ENCODE peak calls at places on chromosomes 11 and 22, in nine cellular contexts. D is A673; T is esophagus squamous epithelium; S is cardiac muscle cell; B is neural progenitor cell; W is CD8-positive, alpha-beta T cell; R is psoas muscle; Z is adrenal gland; E is endothelial cell of umbilical vein. L is an unnamed sample.

GRCh38 chr22:29073618-29074275 is 912 bp downstream of the KREMEN1 start:
- DNase-seq in D (peak), R (peak), E (no peak), B (peak), Z (peak), W (no peak), T (no peak), S (peak), L (no peak)

GRCh38 chr22:49995413-49996191 is 17.0 kb downstream of the IL17REL start:
- DNase-seq in B (no peak), S (no peak), W (no peak), E (no peak), D (no peak), T (no peak), Z (no peak), R (no peak), L (no peak)

GRCh38 chr11:34458566-34458965 is 19.8 kb downstream of the CAT start:
- DNase-seq in R (no peak), Z (no peak), E (no peak), S (no peak), D (peak), W (no peak), T (no peak), B (no peak), L (no peak)

GRCh38 chr11:109048098-109048497 is 373.9 kb upstream of the C11orf87 start:
- DNase-seq in Z (no peak), T (no peak), R (no peak), E (no peak), B (no peak), D (no peak), S (no peak), W (no peak), L (no peak)

GRCh38 chr11:117833401-117833891 is 8.9 kb upstream of the FXYD2 start:
- DNase-seq in B (no peak), W (no peak), S (no peak), R (peak), D (no peak), Z (peak), T (no peak), E (no peak), L (no peak)

GRCh38 chr11:33701831-33702230 is 1.2 kb upstream of the C11orf91 start:
- DNase-seq in R (no peak), T (no peak), B (no peak), E (peak), Z (peak), W (no peak), S (no peak), D (peak), L (no peak)

GRCh38 chr11:46710821-46711269 is 8.2 kb upstream of the F2 start:
- DNase-seq in R (peak), W (no peak), B (no peak), D (no peak), S (no peak), Z (peak), E (no peak), T (no peak), L (no peak)

GRCh38 chr11:35974878-35975578 is 31.2 kb downstream of the LDLRAD3 start:
- DNase-seq in Z (no peak), D (no peak), W (no peak), S (no peak), E (no peak), B (no peak), R (no peak), T (no peak), L (no peak)

GRCh38 chr11:120627535-120628163 is 116.1 kb downstream of the GRIK4 start:
- DNase-seq in B (no peak), W (no peak), R (no peak), Z (no peak), T (no peak), D (no peak), E (no peak), S (no peak), L (no peak)

GRCh38 chr11:65501530-65502273 is 2.9 kb downstream of the MALAT1 start:
- DNase-seq in S (no peak), R (no peak), D (no peak), B (no peak), Z (no peak), W (no peak), E (peak), T (no peak), L (peak)

GRCh38 chr22:48734359-48734758 is 1093.3 kb downstream of the BRD1 start:
- DNase-seq in B (no peak), W (no peak), Z (no peak), S (no peak), E (no peak), D (no peak), R (no peak), T (no peak), L (no peak)

GRCh38 chr11:70569173-70569890 is 171.0 kb downstream of the CTTN start:
- DNase-seq in T (no peak), E (no peak), S (no peak), Z (no peak), R (peak), D (no peak), W (no peak), B (no peak), L (no peak)

GRCh38 chr11:28542556-28542955 is 434.4 kb downstream of the METTL15 start:
- DNase-seq in S (no peak), Z (no peak), W (no peak), R (no peak), T (no peak), E (no peak), B (no peak), D (no peak), L (no peak)

GRCh38 chr11:131295986-131296385 is 74.4 kb upstream of the NTM start:
- DNase-seq in T (no peak), S (no peak), E (no peak), B (no peak), Z (no peak), W (no peak), D (no peak), R (no peak), L (no peak)

GRCh38 chr11:126498281-126498680 is 142.8 kb downstream of the ST3GAL4 start:
- DNase-seq in W (no peak), S (no peak), D (no peak), E (no peak), R (no peak), Z (no peak), T (no peak), B (no peak), L (no peak)

GRCh38 chr11:84381666-84382065 is 1095.5 kb upstream of the CCDC90B start:
- DNase-seq in R (no peak), D (no peak), W (no peak), S (no peak), Z (no peak), B (no peak), E (no peak), T (no peak), L (no peak)

GRCh38 chr11:123454060-123454651 is 24.1 kb downstream of the GRAMD1B start:
- DNase-seq in Z (peak), D (no peak), S (no peak), T (no peak), E (peak), B (no peak), R (no peak), W (no peak), L (no peak)

GRCh38 chr11:130560000-130560852 is 111.8 kb downstream of the ADAMTS15 start:
- DNase-seq in W (no peak), T (no peak), B (no peak), R (no peak), Z (peak), D (no peak), S (no peak), E (no peak), L (no peak)

GRCh38 chr11:46719048-46719542 is at the start of gene F2:
- DNase-seq in R (no peak), B (no peak), Z (no peak), T (no peak), W (no peak), D (no peak), S (no peak), E (no peak), L (no peak)

GRCh38 chr11:114197799-114198500 is 98.2 kb upstream of the NNMT start:
- DNase-seq in D (peak), T (no peak), E (peak), W (no peak), R (peak), B (no peak), S (no peak), Z (peak), L (no peak)

GRCh38 chr11:109971184-109971523 is 122.0 kb upstream of the ZC3H12C start:
- DNase-seq in S (peak), E (peak), B (peak), W (no peak), D (peak), T (no peak), R (no peak), Z (peak), L (peak)

GRCh38 chr22:49936973-49937757 is 18.7 kb downstream of the CRELD2 start:
- DNase-seq in W (no peak), T (no peak), B (no peak), Z (no peak), E (peak), S (peak), R (peak), D (no peak), L (no peak)

GRCh38 chr22:46712288-46712687 is 25.8 kb downstream of the CERK start:
- DNase-seq in D (no peak), Z (no peak), T (no peak), E (no peak), B (no peak), W (no peak), S (no peak), R (no peak), L (no peak)

GRCh38 chr11:67345949-67346819 is 7.2 kb downstream of the POLD4 start:
- DNase-seq in D (peak), W (no peak), R (no peak), T (no peak), Z (peak), B (peak), E (peak), S (peak), L (peak)

GRCh38 chr11:126115253-126115540 is 52.5 kb upstream of the CDON start:
- DNase-seq in W (no peak), E (peak), D (peak), R (peak), T (no peak), B (no peak), S (no peak), Z (peak), L (no peak)

GRCh38 chr11:114284021-114284420 is 12.2 kb upstream of the NNMT start:
- DNase-seq in S (no peak), Z (no peak), B (no peak), T (no peak), E (no peak), D (no peak), R (no peak), W (no peak), L (no peak)

GRCh38 chr11:131041331-131042040 is 125.2 kb upstream of the SNX19 start:
- DNase-seq in T (no peak), Z (no peak), S (no peak), E (no peak), B (no peak), D (no peak), R (no peak), W (no peak), L (no peak)

GRCh38 chr11:71356904-71357303 is 91.3 kb downstream of the DHCR7 start:
- DNase-seq in E (no peak), Z (no peak), D (no peak), R (no peak), T (no peak), B (no peak), S (no peak), W (no peak), L (no peak)

GRCh38 chr11:77073328-77074001 is 6.7 kb downstream of the CAPN5 start:
- DNase-seq in D (peak), W (no peak), Z (peak), S (peak), R (peak), E (peak), B (no peak), T (no peak), L (no peak)

GRCh38 chr11:69221086-69221485 is 65.4 kb downstream of the SMIM38 start:
- DNase-seq in S (no peak), R (no peak), W (no peak), D (no peak), E (no peak), B (no peak), Z (no peak), T (no peak), L (no peak)

GRCh38 chr22:25064894-25065560 is 112.5 kb downstream of the KIAA1671 start:
- DNase-seq in B (no peak), E (no peak), W (no peak), S (no peak), D (no peak), R (no peak), T (no peak), Z (peak), L (no peak)

GRCh38 chr22:23431337-23432072 is 148.6 kb downstream of the IGLL1 start:
- DNase-seq in S (peak), R (peak), B (peak), E (no peak), T (no peak), D (peak), Z (peak), W (no peak), L (no peak)

GRCh38 chr11:43573233-43573632 is 107.3 kb upstream of the HSD17B12 start:
- DNase-seq in E (no peak), D (peak), Z (peak), T (no peak), R (no peak), W (no peak), B (peak), S (peak), L (peak)

GRCh38 chr11:70496591-70497535 is 98.5 kb downstream of the CTTN start:
- DNase-seq in D (no peak), S (no peak), T (no peak), R (peak), B (peak), E (no peak), W (no peak), Z (no peak), L (no peak)

GRCh38 chr11:63406458-63406857 is 36.9 kb downstream of the SLC22A9 start:
- DNase-seq in D (no peak), B (no peak), T (no peak), S (no peak), E (no peak), Z (no peak), R (no peak), W (no peak), L (no peak)

GRCh38 chr11:63404536-63404935 is 35.0 kb downstream of the SLC22A9 start:
- DNase-seq in T (no peak), E (no peak), Z (peak), B (no peak), D (no peak), W (no peak), S (no peak), R (no peak), L (no peak)

DNA sequence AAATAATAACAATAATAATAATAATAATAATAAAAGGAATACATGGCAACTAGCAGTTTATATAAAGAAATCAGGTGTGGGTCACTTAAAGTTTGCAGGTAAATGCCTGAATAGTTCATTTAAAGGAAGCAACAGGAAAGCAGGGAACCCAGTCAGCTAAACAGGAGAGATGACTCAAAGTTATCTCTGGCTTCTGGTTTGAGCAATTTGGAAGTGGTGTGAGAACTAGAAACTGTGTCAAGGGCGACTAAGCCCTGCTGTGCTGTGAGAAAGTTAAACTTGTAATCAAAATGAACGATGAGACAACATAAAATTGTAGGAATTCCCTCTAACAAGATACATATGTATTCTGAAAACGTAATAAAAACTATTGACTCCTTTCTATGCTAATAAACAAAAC is 35.5 kb downstream of the SLC22A9 start:
- DNase-seq in Z (peak), E (no peak), B (no peak), R (no peak), W (no peak), T (no peak), S (no peak), D (no peak), L (no peak)
- H3K27ac ChIP-seq in Z (no peak), E (no peak), B (no peak), R (no peak), W (no peak), T (no peak), S (no peak), D (no peak), L (no peak)

GRCh38 chr11:8808226-8808585 is 102.8 kb upstream of the AKIP1 start:
- DNase-seq in E (no peak), R (no peak), T (no peak), W (no peak), Z (no peak), S (peak), D (no peak), B (no peak), L (no peak)
- H3K4me3 ChIP-seq in E (no peak), R (peak), T (no peak), W (no peak), Z (no peak), S (no peak), D (no peak), B (no peak), L (no peak)

DNA sequence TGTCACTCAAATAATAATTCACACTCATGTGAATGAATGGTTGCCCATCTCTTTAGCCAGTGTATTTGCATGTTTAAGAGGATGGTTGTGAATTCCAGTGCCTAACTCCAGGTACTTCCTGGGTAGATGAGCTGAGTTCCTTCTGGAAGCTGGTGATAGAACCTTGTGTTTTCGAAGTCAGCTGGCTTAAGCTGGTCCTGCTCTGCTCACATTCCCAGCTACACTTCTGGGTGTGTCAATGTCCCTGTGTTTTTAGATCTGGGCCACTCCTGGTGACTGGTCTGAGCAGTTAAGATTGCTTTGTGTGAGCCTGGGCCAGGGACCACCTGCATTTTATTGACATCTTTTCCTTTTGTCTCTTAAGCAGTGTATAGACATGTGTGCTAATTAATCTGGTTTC is 10.6 kb downstream of the TEAD1 start:
- DNase-seq in R (no peak), T (no peak), Z (no peak), D (no peak), W (no peak), E (no peak), S (no peak), B (no peak), L (no peak)
- H3K27ac ChIP-seq in R (peak), T (peak), Z (no peak), D (no peak), W (no peak), E (peak), S (peak), B (no peak), L (no peak)

GRCh38 chr11:8206251-8207079 is 37.6 kb upstream of the RIC3 start:
- DNase-seq in E (peak), T (no peak), B (peak), D (no peak), Z (peak), W (no peak), S (no peak), R (no peak), L (no peak)
- H3K4me3 ChIP-seq in E (no peak), T (no peak), B (peak), D (no peak), Z (no peak), W (no peak), S (no peak), R (peak), L (no peak)